ENCODE peak calls at places on chromosomes 3 and 15, in five cellular contexts. Y is neural crest cell, L is kidney glomerular epithelial cell, K is astrocyte of the cerebellum, B is GM06990. V is an unnamed sample.

GRCh38 chr15:88695046-88695445 is 56.2 kb downstream of the ISG20 start:
- DNase-seq in Y (no peak), L (no peak), K (no peak), B (no peak), V (no peak)

GRCh38 chr3:63387568-63387967 is 109.5 kb downstream of the SYNPR start:
- DNase-seq in Y (no peak), L (peak; percentile 9), K (no peak), B (no peak), V (no peak)

GRCh38 chr15:80151148-80151547 is 1.7 kb upstream of the FAH start:
- DNase-seq in Y (no peak), L (no peak), K (no peak), B (no peak), V (no peak)

GRCh38 chr3:58609990-58610389 is 32.8 kb upstream of the FAM107A start:
- DNase-seq in Y (no peak), L (peak; percentile 11), K (no peak), B (no peak), V (no peak)

GRCh38 chr3:110314512-110315114 is 757.0 kb upstream of the NECTIN3 start:
- DNase-seq in Y (peak; percentile 51), L (peak; percentile 30), K (peak; percentile 24), B (peak; percentile 0), V (peak; percentile 13)

GRCh38 chr15:57436166-57436565 is 59.9 kb downstream of the CGNL1 start:
- DNase-seq in Y (no peak), L (no peak), K (no peak), B (no peak), V (no peak)

GRCh38 chr15:61659571-61660190 is 400.6 kb downstream of the VPS13C start:
- DNase-seq in Y (no peak), L (no peak), K (peak; percentile 93), B (no peak), V (no peak)

GRCh38 chr3:129576514-129577345 is 29.7 kb downstream of the PLXND1 start:
- DNase-seq in Y (no peak), L (no peak), K (no peak), B (peak; percentile 61), V (peak; percentile 38)

GRCh38 chr3:181278468-181279238 is 289.1 kb upstream of the DNAJC19 start:
- DNase-seq in Y (no peak), L (no peak), K (no peak), B (no peak), V (no peak)

GRCh38 chr3:183975981-183976662 is 41.6 kb downstream of the ABCC5 start:
- DNase-seq in Y (no peak), L (no peak), K (peak; percentile 16), B (no peak), V (no peak)

GRCh38 chr15:48641416-48641815 is 4.1 kb downstream of the FBN1 start:
- DNase-seq in Y (no peak), L (peak; percentile 29), K (no peak), B (no peak), V (no peak)

GRCh38 chr3:135739755-135740154 is 225.8 kb upstream of the PPP2R3A start:
- DNase-seq in Y (no peak), L (no peak), K (no peak), B (no peak), V (no peak)

GRCh38 chr3:55771503-55771902 is 284.4 kb upstream of the WNT5A start:
- DNase-seq in Y (no peak), L (no peak), K (no peak), B (no peak), V (no peak)

GRCh38 chr3:63976166-63976861 is 47.0 kb downstream of the PSMD6 start:
- DNase-seq in Y (no peak), L (peak; percentile 24), K (peak; percentile 92), B (no peak), V (no peak)

GRCh38 chr3:107704477-107704876 is 181.7 kb downstream of the BBX start:
- DNase-seq in Y (no peak), L (peak; percentile 3), K (no peak), B (no peak), V (no peak)

V was measured in GM12864.